ENCODE peak calls at places on chromosomes 5 and 9, in ten cellular contexts. I is neural crest cell, O is transverse colon, J is fibroblast of lung, E is activated gamma-delta T cell treated with Interleukin-2 at 50 U/mL for 16 hours, Y is NCI-H446 treated with DMSO at 0.1 percent for 48 hours, M is mucosa of gallbladder, C is HEK293T, S is anterior cingulate cortex, Z is aorta. N is an unnamed sample.

GRCh38 chr5:102858221-102858620 is 103.1 kb downstream of the PAM start:
- DNase-seq in I (no peak), O (no peak), J (no peak), E (no peak), Y (no peak), M (no peak), C (no peak), S (no peak), Z (no peak), N (no peak)

GRCh38 chr9:99678550-99678949 is 143.1 kb upstream of the NR4A3 start:
- DNase-seq in I (no peak), O (no peak), J (no peak), E (no peak), Y (no peak), M (no peak), C (no peak), S (no peak), Z (no peak), N (no peak)

GRCh38 chr9:36489453-36489852 is 83.2 kb upstream of the MELK start:
- DNase-seq in I (no peak), O (no peak), J (no peak), E (no peak), Y (no peak), M (no peak), C (no peak), S (no peak), Z (no peak), N (no peak)

GRCh38 chr5:1547655-1548054 is 23.9 kb upstream of the LPCAT1 start:
- DNase-seq in I (no peak), O (no peak), J (no peak), E (no peak), Y (no peak), M (no peak), C (no peak), S (no peak), Z (no peak), N (no peak)

GRCh38 chr9:37801287-37801850 is 772 bp downstream of the DCAF10 start:
- DNase-seq in I (no peak), O (peak), J (peak), E (peak), Y (no peak), M (no peak), C (peak), S (no peak), Z (no peak), N (no peak)

GRCh38 chr9:123663529-123663928 is 266.4 kb downstream of the DENND1A start:
- DNase-seq in I (no peak), O (no peak), J (no peak), E (no peak), Y (no peak), M (no peak), C (no peak), S (no peak), Z (no peak), N (no peak)

GRCh38 chr9:13282998-13283397 is 3.5 kb upstream of the MPDZ start:
- DNase-seq in I (no peak), O (no peak), J (peak), E (no peak), Y (no peak), M (no peak), C (no peak), S (no peak), Z (no peak), N (no peak)

GRCh38 chr5:78157001-78157400 is 137.5 kb downstream of the AP3B1 start:
- DNase-seq in I (no peak), O (no peak), J (no peak), E (no peak), Y (no peak), M (no peak), C (no peak), S (no peak), Z (no peak), N (no peak)

GRCh38 chr5:96279796-96280542 is 153.1 kb downstream of the PCSK1 start:
- DNase-seq in I (no peak), O (no peak), J (peak), E (no peak), Y (no peak), M (no peak), C (no peak), S (no peak), Z (no peak), N (peak)

GRCh38 chr9:79656127-79656526 is 84.4 kb downstream of the TLE4 start:
- DNase-seq in I (no peak), O (no peak), J (no peak), E (no peak), Y (no peak), M (no peak), C (no peak), S (no peak), Z (no peak), N (no peak)

GRCh38 chr9:16904655-16905054 is 34.2 kb upstream of the BNC2 start:
- DNase-seq in I (no peak), O (no peak), J (no peak), E (no peak), Y (no peak), M (no peak), C (no peak), S (no peak), Z (no peak), N (no peak)

GRCh38 chr9:2872307-2872940 is 28.5 kb upstream of the PUM3 start:
- DNase-seq in I (no peak), O (no peak), J (peak), E (no peak), Y (peak), M (no peak), C (peak), S (no peak), Z (no peak), N (peak)

GRCh38 chr5:168315416-168315990 is 24.1 kb downstream of the WWC1 start:
- DNase-seq in I (no peak), O (no peak), J (no peak), E (no peak), Y (no peak), M (no peak), C (no peak), S (no peak), Z (no peak), N (no peak)